ENCODE peak calls at places on chromosomes 5 and 9, in four cellular contexts. D is endothelial cell, R is uterus, J is GM12864. M is an unnamed sample.

GRCh38 chr5:32302822-32303754 is 9.7 kb downstream of the MTMR12 start:
- DNase-seq in D (no peak), R (no peak), J (no peak), M (no peak)

GRCh38 chr9:129751841-129752801 is 721 bp downstream of the PTGES start:
- DNase-seq in D (no peak), R (no peak), J (no peak), M (no peak)

GRCh38 chr5:97628011-97628410 is 445.0 kb upstream of the RIOK2 start:
- DNase-seq in D (no peak), R (no peak), J (no peak), M (no peak)

GRCh38 chr9:135519179-135519971 is 1.9 kb upstream of the LCN1 start:
- DNase-seq in D (no peak), R (no peak), J (no peak), M (no peak)

GRCh38 chr9:116112236-116112635 is 41.4 kb upstream of the PAPPA start:
- DNase-seq in D (no peak), R (no peak), J (no peak), M (no peak)

GRCh38 chr5:159324097-159324760 is 6.1 kb downstream of the IL12B start:
- DNase-seq in D (no peak), R (no peak), J (no peak), M (no peak)

GRCh38 chr9:91900057-91900816 is 49.8 kb downstream of the ROR2 start:
- DNase-seq in D (no peak), R (no peak), J (no peak), M (no peak)

GRCh38 chr9:81529556-81530193 is 159.7 kb downstream of the TLE1 start:
- DNase-seq in D (no peak), R (no peak), J (no peak), M (no peak)

GRCh38 chr9:127204771-127205470 is 59.7 kb upstream of the GARNL3 start:
- DNase-seq in D (no peak), R (no peak), J (no peak), M (peak)

DNA sequence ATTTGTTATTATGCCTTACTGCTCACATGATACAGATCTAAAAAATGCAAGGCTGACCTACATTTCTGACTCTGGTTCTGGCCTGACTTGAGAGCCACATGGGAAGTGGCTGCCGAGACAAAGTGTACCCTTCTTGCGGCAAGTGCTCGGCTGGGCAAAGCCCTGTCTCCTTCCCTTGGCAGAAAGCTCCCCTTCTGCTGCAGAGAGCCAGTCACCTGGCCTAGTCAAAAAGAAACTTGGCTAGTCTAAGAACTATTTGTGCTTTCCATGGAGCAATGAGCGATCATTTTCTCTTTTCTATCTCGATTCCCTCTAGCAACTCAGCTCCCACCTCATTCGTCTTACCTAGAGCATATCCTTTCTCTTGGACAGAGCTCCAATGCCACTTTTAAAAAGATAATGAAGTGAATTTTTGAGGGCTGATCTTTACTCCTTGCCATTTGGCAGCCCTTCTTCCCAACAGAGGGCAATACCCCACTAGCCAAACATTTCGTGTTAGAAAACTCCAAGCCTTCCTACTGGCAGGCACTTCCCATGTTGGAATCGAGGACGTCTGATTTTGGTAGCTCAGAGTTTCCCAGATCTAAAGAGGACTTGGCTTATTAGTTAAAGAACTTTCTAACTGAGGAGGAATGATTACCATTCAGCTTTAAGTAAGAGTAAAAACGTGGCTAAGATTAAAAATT is 108.1 kb upstream of the PRRC1 start:
- DNase-seq in D (no peak), R (no peak), J (no peak), M (no peak)
- TF ChIP-seq CTCF in D (no peak), R (no peak), J (no peak), M (no peak)

GRCh38 chr5:176405656-176406435 is 10.5 kb downstream of the CLTB start:
- DNase-seq in D (peak), R (no peak), J (no peak), M (no peak)
- TF ChIP-seq CTCF in D (no peak), R (no peak), J (no peak), M (no peak)

GRCh38 chr5:133317558-133317957 is 265.7 kb downstream of the HSPA4 start:
- DNase-seq in D (no peak), R (no peak), J (no peak), M (peak)

GRCh38 chr5:133321833-133322420 is 270.1 kb downstream of the HSPA4 start:
- DNase-seq in D (no peak), R (no peak), J (peak), M (peak)

GRCh38 chr5:133321286-133321832 is 269.5 kb downstream of the HSPA4 start:
- DNase-seq in D (no peak), R (no peak), J (no peak), M (no peak)

GRCh38 chr5:133319244-133319643 is 267.4 kb downstream of the HSPA4 start:
- DNase-seq in D (no peak), R (no peak), J (no peak), M (no peak)

DNA sequence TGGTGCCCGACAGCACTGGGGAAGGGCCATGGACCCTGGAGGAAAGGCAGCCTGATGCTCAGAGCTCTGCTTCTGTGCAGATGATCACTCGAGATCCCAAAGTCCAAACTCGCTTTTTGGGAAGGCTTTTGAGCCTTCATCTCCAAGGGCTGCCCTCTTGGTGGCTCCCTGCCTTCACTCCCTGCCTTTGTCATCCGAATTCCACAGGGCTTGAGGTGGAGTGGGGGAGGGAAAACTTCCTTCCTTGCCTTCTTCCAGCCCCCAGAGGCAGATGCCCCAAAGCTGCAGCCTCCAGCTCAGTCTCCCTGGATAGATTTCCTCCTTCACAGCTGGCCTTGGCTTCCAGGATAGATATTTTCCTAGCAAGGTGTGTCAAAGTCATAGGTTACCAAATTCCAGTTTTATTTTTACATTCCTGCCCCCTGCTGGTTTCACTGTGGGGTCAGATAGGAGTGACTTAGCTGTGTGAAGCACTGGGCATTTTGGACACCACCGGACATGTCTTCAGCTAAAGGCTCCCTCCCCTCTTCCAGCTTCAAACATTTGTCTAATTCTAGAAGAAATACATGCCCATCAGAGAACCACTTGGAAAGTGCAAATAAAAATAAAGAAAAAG is 268.2 kb downstream of the HSPA4 start:
- DNase-seq in D (no peak), R (no peak), J (no peak), M (no peak)
- TF ChIP-seq CTCF in D (no peak), R (no peak), J (peak), M (no peak)

GRCh38 chr9:75333624-75334023 is 245.3 kb downstream of the OSTF1 start:
- DNase-seq in D (no peak), R (no peak), J (no peak), M (no peak)
- TF ChIP-seq CTCF in D (peak), R (peak), J (no peak), M (no peak)